ENCODE peak calls at places on chromosomes 3 and 15, in five cellular contexts. H is effector memory CD4-positive, alpha-beta T cell; Y is GF-D8; X is spleen; K is fibroblast of the aortic adventitia. V is an unnamed sample.

GRCh38 chr3:158105710-158106438 is at the start of gene SHOX2:
- DNase-seq in H (no peak), X (peak), K (peak), Y (peak), V (peak)

GRCh38 chr3:32470362-32470761 is 32.3 kb downstream of the CMTM6 start:
- DNase-seq in X (no peak), Y (no peak), H (no peak), K (no peak), V (no peak)

GRCh38 chr3:13277860-13278531 is 142.1 kb downstream of the NUP210 start:
- DNase-seq in X (peak), Y (no peak), K (no peak), H (no peak), V (no peak)

GRCh38 chr3:165640970-165641369 is 196.3 kb downstream of the BCHE start:
- DNase-seq in X (no peak), Y (no peak), K (no peak), H (no peak), V (no peak)

GRCh38 chr15:70826634-70827033 is 27.3 kb downstream of the LARP6 start:
- DNase-seq in Y (no peak), H (no peak), X (no peak), K (peak), V (peak)

GRCh38 chr3:95717048-95717447 is 1097.3 kb upstream of the EPHA6 start:
- DNase-seq in H (no peak), Y (no peak), X (no peak), K (no peak), V (no peak)

GRCh38 chr3:14403636-14404395 is 1.4 kb downstream of the SLC6A6 start:
- DNase-seq in X (no peak), K (peak), H (no peak), Y (peak), V (no peak)

GRCh38 chr3:128663151-128663550 is 12.5 kb upstream of the RPN1 start:
- DNase-seq in Y (no peak), X (no peak), K (no peak), H (no peak), V (no peak)

GRCh38 chr3:58656631-58657030 is 9.9 kb downstream of the FAM3D start:
- DNase-seq in H (no peak), K (no peak), Y (no peak), X (no peak), V (no peak)

GRCh38 chr3:44865272-44866005 is 3.7 kb downstream of the TMEM42 start:
- DNase-seq in Y (no peak), X (no peak), H (no peak), K (no peak), V (no peak)

GRCh38 chr15:93987068-93987467 is 244.3 kb upstream of the MCTP2 start:
- DNase-seq in X (no peak), K (no peak), Y (no peak), H (peak), V (no peak)

GRCh38 chr3:177126015-177126773 is 71.1 kb downstream of the TBL1XR1 start:
- DNase-seq in K (peak), Y (no peak), H (no peak), X (no peak), V (peak)

GRCh38 chr3:104360038-104360437 is 1006.7 kb upstream of the ALCAM start:
- DNase-seq in Y (no peak), K (no peak), X (no peak), H (no peak), V (no peak)

GRCh38 chr3:21718161-21718765 is 32.7 kb downstream of the ZNF385D start:
- DNase-seq in Y (no peak), X (no peak), H (no peak), K (peak), V (peak)

GRCh38 chr15:92521624-92522008 is 127.9 kb downstream of the ST8SIA2 start:
- DNase-seq in Y (peak), K (peak), X (no peak), H (no peak), V (peak)

GRCh38 chr3:45226206-45226915 is at the start of gene TMEM158:
- DNase-seq in X (peak), H (peak), Y (no peak), K (peak), V (peak)

GRCh38 chr3:50515565-50516047 is 12.2 kb upstream of the CACNA2D2 start:
- DNase-seq in Y (no peak), H (no peak), K (no peak), X (peak), V (no peak)

GRCh38 chr3:63576826-63577225 is 75.6 kb upstream of the SNTN start:
- DNase-seq in K (no peak), X (no peak), Y (no peak), H (no peak), V (no peak)

GRCh38 chr3:28840976-28841376 is 439.9 kb upstream of the RBMS3 start:
- DNase-seq in H (no peak), X (no peak), Y (no peak), K (no peak), V (no peak)